ENCODE peak calls at places on chromosomes 5 and 9, in nine cellular contexts. E is lower lobe of right lung, C is left lung, Q is cardiac muscle cell, I is HCT116, N is psoas muscle, D is GM23338, V is ascending aorta, P is sigmoid colon. Y is an unnamed sample.

GRCh38 chr5:36692791-36693763 is 86.7 kb downstream of the SLC1A3 start:
- DNase-seq in E (peak; percentile 86), P (peak; percentile 80), N (peak; percentile 91), D (peak; percentile 96), C (peak; percentile 94), I (peak; percentile 51), Q (peak; percentile 88), V (no peak), Y (peak; percentile 92)

GRCh38 chr9:109974918-109975276 is 194.9 kb downstream of the PALM2AKAP2 start:
- DNase-seq in N (no peak), C (no peak), I (no peak), D (no peak), Q (no peak), E (no peak), V (no peak), P (no peak), Y (no peak)

GRCh38 chr9:37363124-37363523 is 59.4 kb upstream of the GRHPR start:
- DNase-seq in Q (no peak), E (no peak), P (no peak), C (no peak), V (no peak), N (no peak), I (no peak), D (no peak), Y (no peak)

GRCh38 chr5:153896701-153897100 is 142.0 kb downstream of the FAM114A2 start:
- DNase-seq in V (no peak), P (no peak), N (no peak), C (no peak), E (no peak), D (no peak), I (no peak), Q (no peak), Y (no peak)

GRCh38 chr5:168889039-168889438 is 309.9 kb upstream of the PANK3 start:
- DNase-seq in P (no peak), I (no peak), D (no peak), E (no peak), V (no peak), N (no peak), Q (no peak), C (no peak), Y (no peak)

GRCh38 chr5:101687630-101688029 is 608.5 kb downstream of the SLCO4C1 start:
- DNase-seq in D (no peak), I (no peak), E (no peak), V (no peak), P (no peak), N (no peak), Q (no peak), C (no peak), Y (no peak)

GRCh38 chr9:69546265-69546664 is 125.9 kb downstream of the APBA1 start:
- DNase-seq in I (peak; percentile 7), E (no peak), N (no peak), C (no peak), V (no peak), Q (peak; percentile 74), D (peak; percentile 80), P (no peak), Y (no peak)

GRCh38 chr5:52856564-52856963 is 68.8 kb downstream of the ITGA1 start:
- DNase-seq in I (no peak), E (no peak), D (no peak), P (no peak), C (no peak), N (no peak), Q (no peak), V (no peak), Y (no peak)

GRCh38 chr9:23622396-23622795 is 203.6 kb downstream of the ELAVL2 start:
- DNase-seq in E (no peak), C (no peak), Q (no peak), I (no peak), V (no peak), P (no peak), N (no peak), D (no peak), Y (no peak)

GRCh38 chr5:1643651-1644392 is 120.1 kb upstream of the LPCAT1 start:
- DNase-seq in D (peak; percentile 48), I (no peak), C (peak; percentile 42), Q (no peak), E (peak; percentile 34), V (no peak), N (peak; percentile 35), P (no peak), Y (peak; percentile 64)

GRCh38 chr5:1311443-1312055 is 16.7 kb upstream of the TERT start:
- DNase-seq in Q (no peak), V (no peak), D (no peak), N (no peak), I (no peak), P (no peak), E (peak; percentile 38), C (no peak), Y (peak; percentile 73)

GRCh38 chr9:134455951-134456739 is 129.9 kb downstream of the RXRA start:
- DNase-seq in C (peak; percentile 89), E (peak; percentile 87), D (no peak), V (peak; percentile 77), P (peak; percentile 96), N (peak; percentile 89), I (peak; percentile 35), Q (no peak), Y (peak; percentile 96)

GRCh38 chr5:146722361-146722779 is 156.2 kb downstream of the PPP2R2B start:
- DNase-seq in V (no peak), E (no peak), C (no peak), D (no peak), I (no peak), N (no peak), P (no peak), Q (no peak), Y (no peak)

GRCh38 chr5:28281381-28281780 is 1243.0 kb upstream of the CDH9 start:
- DNase-seq in P (no peak), C (no peak), I (no peak), V (no peak), E (no peak), D (no peak), Q (no peak), N (no peak), Y (no peak)

DNA sequence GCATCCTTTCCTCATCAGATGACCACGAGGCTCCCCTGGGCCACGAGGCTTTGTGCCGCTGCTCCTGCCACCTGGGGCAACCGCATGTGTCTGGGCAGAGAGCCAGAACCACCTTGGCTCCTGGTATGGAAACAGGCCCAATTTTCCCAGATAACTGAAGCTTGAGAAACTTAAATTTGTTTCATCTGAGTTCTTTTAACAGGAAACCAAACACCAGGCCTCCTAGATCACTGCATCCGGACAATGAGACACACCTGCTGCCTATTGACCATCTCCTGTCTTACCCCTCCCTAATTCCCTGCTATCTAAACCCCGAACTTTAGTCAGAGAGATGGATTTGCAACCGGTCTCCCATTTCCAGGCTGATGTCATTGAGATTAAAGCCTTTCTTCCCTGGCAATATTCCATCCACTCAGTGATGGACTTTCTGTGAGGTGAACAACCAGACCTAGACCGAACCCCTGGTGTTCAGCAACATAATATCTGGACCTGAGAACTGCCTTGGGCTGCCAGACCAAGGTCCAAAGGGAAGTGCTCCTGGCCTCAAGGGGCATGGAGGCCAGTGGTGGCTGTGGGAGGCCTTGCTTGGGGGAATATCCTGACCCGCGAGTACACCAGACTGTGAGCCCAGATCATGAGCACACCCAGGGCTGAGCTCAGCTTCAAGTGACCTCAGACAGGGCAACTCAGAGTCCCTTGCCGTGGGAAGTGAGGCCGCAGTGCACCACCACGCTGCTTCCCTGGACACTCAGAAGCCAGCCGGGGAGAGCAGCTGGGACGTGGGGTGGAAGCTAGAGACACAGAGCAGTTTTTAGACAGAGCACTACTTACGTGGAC is 199.7 kb downstream of the HSPA4 start:
- DNase-seq in Q (no peak), I (no peak), P (no peak), V (no peak), C (peak; percentile 37), E (peak; percentile 35), D (no peak), N (no peak), Y (peak; percentile 62)
- H3K4me3 ChIP-seq in Q (no peak overlapping the region), I (no peak overlapping the region), P (no peak overlapping the region), V (no peak overlapping the region), C (no peak overlapping the region), E (no peak overlapping the region), D (no peak overlapping the region), N (no peak overlapping the region), Y (no peak overlapping the region)

GRCh38 chr9:34717996-34718614 is 8.2 kb upstream of the CCL21 start:
- DNase-seq in V (no peak), Q (no peak), N (no peak), P (no peak), E (no peak), D (no peak), C (no peak), I (no peak), Y (peak; percentile 56)

GRCh38 chr9:34716711-34717110 is 6.8 kb upstream of the CCL21 start:
- DNase-seq in D (no peak), C (no peak), V (no peak), P (no peak), N (no peak), E (no peak), I (no peak), Q (no peak), Y (peak; percentile 20)

GRCh38 chr9:34719021-34719768 is 9.3 kb upstream of the CCL21 start:
- DNase-seq in D (no peak), E (no peak), V (no peak), I (no peak), N (no peak), P (no peak), Q (no peak), C (no peak), Y (no peak)

GRCh38 chr9:34714007-34714406 is 4.1 kb upstream of the CCL21 start:
- DNase-seq in I (no peak), D (no peak), E (no peak), C (no peak), P (no peak), N (no peak), V (no peak), Q (no peak), Y (no peak)

DNA sequence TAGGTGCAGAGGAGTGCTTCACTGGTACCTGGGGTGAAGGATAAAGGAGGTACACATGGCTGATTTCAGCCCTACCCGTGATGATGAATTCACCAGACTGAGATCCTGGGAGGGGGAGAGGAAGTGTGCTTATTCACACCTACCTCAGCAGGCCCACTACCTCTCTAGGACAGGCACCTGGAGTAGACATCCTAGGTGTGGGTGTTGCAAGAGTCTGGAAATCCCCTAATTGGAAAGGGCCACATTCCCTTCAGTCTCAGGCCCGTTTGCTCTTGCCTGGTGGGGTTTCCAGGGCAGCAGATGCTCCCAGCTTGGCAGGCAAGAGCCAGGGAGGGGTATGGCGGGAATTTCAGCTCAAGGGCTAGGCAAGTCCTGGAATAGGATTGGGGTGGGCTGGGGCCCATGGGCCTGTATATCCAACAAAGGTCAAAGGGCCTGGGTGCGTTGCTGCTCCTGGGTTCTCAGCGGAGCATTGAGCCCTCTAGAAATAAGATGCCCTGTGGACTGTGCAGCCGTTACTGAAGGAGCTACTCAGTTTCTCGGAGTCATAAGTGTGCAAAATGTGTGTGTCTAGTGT is 5.8 kb upstream of the CCL21 start:
- DNase-seq in N (no peak), C (no peak), Q (no peak), D (no peak), P (no peak), E (no peak), V (no peak), I (no peak), Y (peak; percentile 51)
- H3K4me1 ChIP-seq in N (no peaks in the 10 kb centered on the region), C (no peaks in the 10 kb centered on the region), Q (no peaks in the 10 kb centered on the region), D (no peaks in the 10 kb centered on the region), P (peaks cover 4% of the 10 kb centered on the region), E (no peaks in the 10 kb centered on the region), V (no peaks in the 10 kb centered on the region), I (no peaks in the 10 kb centered on the region), Y (peaks cover 6% of the 10 kb centered on the region)

GRCh38 chr9:120792898-120793765 is at the start of gene FBXW2:
- DNase-seq in N (peak; percentile 96), C (peak; percentile 98), E (peak; percentile 95), P (peak; percentile 95), V (peak; percentile 56), Q (peak; percentile 94), D (peak; percentile 97), I (peak; percentile 75), Y (peak; percentile 97)
- TF ChIP-seq CTCF in N (no peak), C (no peak), E (no peak), P (peak; percentile 31), V (peak; percentile 4), Q (no peak), D (no peak), I (no peak), Y (peak; percentile 14)

GRCh38 chr9:111251453-111251837 is 78.6 kb downstream of the OR2K2 start:
- DNase-seq in C (no peak), Q (no peak), E (no peak), D (no peak), I (no peak), N (no peak), V (no peak), P (no peak), Y (no peak)
- H3K4me3 ChIP-seq in C (no peak overlapping the region), Q (no peak overlapping the region), E (no peak overlapping the region), D (peak overlapping the region; percentile 3), I (no peak overlapping the region), N (no peak overlapping the region), V (no peak overlapping the region), P (no peak overlapping the region), Y (no peak overlapping the region)